ENCODE peak calls at places on chromosome 9, in five cellular contexts. B is NCI-H69, L is transverse colon, E is ELR, T is BJ. F is an unnamed sample.

GRCh38 chr9:80078826-80079225 is 507.1 kb downstream of the TLE4 start:
- DNase-seq in B (no peak), L (no peak), E (peak; percentile 1), T (no peak), F (no peak)

GRCh38 chr9:16026886-16027285 is 474.0 kb downstream of the CCDC171 start:
- DNase-seq in B (no peak), L (no peak), E (peak; percentile 24), T (no peak), F (no peak)

GRCh38 chr9:38082456-38083287 is 13.6 kb upstream of the SHB start:
- DNase-seq in B (no peak), L (no peak), E (no peak), T (no peak), F (no peak)

GRCh38 chr9:16545639-16546038 is 324.8 kb downstream of the BNC2 start:
- DNase-seq in B (peak; percentile 91), L (no peak), E (no peak), T (no peak), F (no peak)

GRCh38 chr9:18422296-18423036 is 51.5 kb upstream of the ADAMTSL1 start:
- DNase-seq in B (no peak), L (no peak), E (no peak), T (no peak), F (no peak)

GRCh38 chr9:134175291-134175807 is 11.0 kb upstream of the RNU6ATAC start:
- DNase-seq in B (no peak), L (peak; percentile 41), E (peak; percentile 15), T (no peak), F (no peak)

GRCh38 chr9:90915693-90916092 is 114.1 kb downstream of the SYK start:
- DNase-seq in B (peak; percentile 62), L (peak; percentile 58), E (peak; percentile 46), T (no peak), F (peak; percentile 3)

GRCh38 chr9:129235931-129236331 is 57.9 kb upstream of the IER5L start:
- DNase-seq in B (no peak), L (peak; percentile 32), E (no peak), T (no peak), F (no peak)

GRCh38 chr9:133803028-133803585 is 65.0 kb upstream of the SARDH start:
- DNase-seq in B (no peak), L (no peak), E (no peak), T (no peak), F (no peak)

GRCh38 chr9:85858351-85858750 is 82.6 kb upstream of the NAA35 start:
- DNase-seq in B (no peak), L (no peak), E (no peak), T (no peak), F (peak; percentile 31)

GRCh38 chr9:136089697-136090045 is 5.4 kb downstream of the NACC2 start:
- DNase-seq in B (peak; percentile 59), L (no peak), E (peak; percentile 69), T (no peak), F (peak; percentile 79)

GRCh38 chr9:14240491-14240890 is 73.5 kb downstream of the NFIB start:
- DNase-seq in B (peak; percentile 41), L (no peak), E (no peak), T (no peak), F (no peak)

GRCh38 chr9:120593955-120594277 is 13.9 kb upstream of the CDK5RAP2 start:
- DNase-seq in B (no peak), L (no peak), E (no peak), T (no peak), F (no peak)